ENCODE peak calls at places on chromosomes 13 and 19, in seven cellular contexts. V, L, I, B, S, W and O are unnamed samples.
A peak's percentile ranks its signal among the peaks of the same experiment; 100 is the strongest.

GRCh38 chr19:33815410-33816340 is 19.0 kb downstream of the KCTD15 start:
- DNase-seq in B (no peak), V (no peak), W (peak; percentile 7), S (peak; percentile 16), L (no peak), I (no peak), O (no peak)

GRCh38 chr19:40976134-40976533 is 14.9 kb upstream of the CYP2B6 start:
- DNase-seq in W (no peak), B (no peak), I (no peak), V (no peak), S (no peak), L (no peak), O (no peak)

GRCh38 chr19:31285744-31286143 is 63.5 kb downstream of the TSHZ3 start:
- DNase-seq in B (peak; percentile 42), S (no peak), L (no peak), V (no peak), W (no peak), I (no peak), O (no peak)

GRCh38 chr13:91132786-91133185 is 214.7 kb upstream of the MIR17HG start:
- DNase-seq in V (no peak), B (no peak), S (no peak), I (no peak), W (no peak), L (no peak), O (no peak)

GRCh38 chr19:294341-294818 is 3.2 kb upstream of the PLPP2 start:
- DNase-seq in W (no peak), V (no peak), L (no peak), I (peak; percentile 67), S (no peak), B (peak; percentile 58), O (no peak)

GRCh38 chr13:40777166-40777956 is 6.4 kb upstream of the MRPS31 start:
- DNase-seq in W (peak; percentile 45), V (peak; percentile 64), S (no peak), B (peak; percentile 41), L (peak; percentile 46), I (no peak), O (peak; percentile 65)

GRCh38 chr19:20928371-20928770 is 5.3 kb downstream of the ZNF85 start:
- DNase-seq in V (no peak), I (no peak), B (no peak), W (no peak), L (no peak), S (no peak), O (no peak)

GRCh38 chr13:95146486-95146885 is 154.8 kb downstream of the ABCC4 start:
- DNase-seq in V (no peak), I (no peak), L (no peak), S (no peak), B (no peak), W (no peak), O (no peak)

GRCh38 chr19:10936661-10937084 is 8.1 kb downstream of the TIMM29 start:
- DNase-seq in L (peak; percentile 68), I (no peak), V (peak; percentile 66), W (peak; percentile 55), S (no peak), B (peak; percentile 67), O (no peak)

GRCh38 chr13:24131749-24132148 is 28.8 kb upstream of the SPATA13 start:
- DNase-seq in I (no peak), V (no peak), B (no peak), S (no peak), W (no peak), L (no peak), O (no peak)

GRCh38 chr19:50486823-50487515 is 10.3 kb upstream of the GARIN5A start:
- DNase-seq in S (no peak), B (no peak), W (no peak), V (no peak), I (peak; percentile 31), L (no peak), O (peak; percentile 49)

GRCh38 chr13:63864171-63864902 is 2448.7 kb upstream of the PCDH20 start:
- DNase-seq in S (no peak), V (no peak), B (no peak), W (no peak), I (no peak), L (no peak), O (no peak)

GRCh38 chr13:69571606-69572323 is 535.9 kb upstream of the ATXN8OS start:
- DNase-seq in L (no peak), V (no peak), W (no peak), B (no peak), I (no peak), S (no peak), O (no peak)

GRCh38 chr13:37701306-37701705 is 102.7 kb upstream of the POSTN start:
- DNase-seq in W (no peak), L (no peak), I (no peak), B (no peak), V (peak; percentile 9), S (peak; percentile 38), O (no peak)

GRCh38 chr19:46856062-46857022 is 4.5 kb upstream of the ARHGAP35 start:
- DNase-seq in S (peak; percentile 98), B (peak; percentile 97), I (peak; percentile 97), L (peak; percentile 97), V (peak; percentile 95), W (peak; percentile 95), O (peak; percentile 92)

GRCh38 chr19:49336482-49337266 is 1.5 kb downstream of the CD37 start:
- DNase-seq in B (no peak), W (peak; percentile 19), V (no peak), S (no peak), L (no peak), I (no peak), O (peak; percentile 40)

GRCh38 chr19:36489920-36490415 is 607 bp upstream of the ZNF566 start:
- DNase-seq in B (peak; percentile 86), I (peak; percentile 87), V (no peak), L (peak; percentile 74), S (peak; percentile 66), W (peak; percentile 82), O (peak; percentile 83)

GRCh38 chr19:13037161-13037560 is 41.9 kb downstream of the NFIX start:
- DNase-seq in L (no peak), W (no peak), B (no peak), I (no peak), V (no peak), S (no peak), O (no peak)

GRCh38 chr19:4369888-4370260 is 26.5 kb downstream of the MPND start:
- DNase-seq in L (no peak), I (peak; percentile 87), W (no peak), B (no peak), V (no peak), S (no peak), O (no peak)

GRCh38 chr19:17623224-17623935 is 64.8 kb downstream of the UNC13A start:
- DNase-seq in L (no peak), B (no peak), S (no peak), I (peak; percentile 49), W (no peak), V (no peak), O (no peak)

GRCh38 chr19:17625980-17626379 is 62.2 kb downstream of the UNC13A start:
- DNase-seq in L (no peak), W (no peak), I (no peak), V (no peak), S (no peak), B (no peak), O (no peak)

GRCh38 chr19:17625043-17625442 is 63.1 kb downstream of the UNC13A start:
- DNase-seq in B (no peak), I (no peak), W (no peak), L (no peak), V (no peak), S (no peak), O (no peak)

GRCh38 chr19:17626456-17626855 is 61.7 kb downstream of the UNC13A start:
- DNase-seq in I (peak; percentile 61), V (no peak), S (no peak), B (no peak), W (no peak), L (no peak), O (no peak)

DNA sequence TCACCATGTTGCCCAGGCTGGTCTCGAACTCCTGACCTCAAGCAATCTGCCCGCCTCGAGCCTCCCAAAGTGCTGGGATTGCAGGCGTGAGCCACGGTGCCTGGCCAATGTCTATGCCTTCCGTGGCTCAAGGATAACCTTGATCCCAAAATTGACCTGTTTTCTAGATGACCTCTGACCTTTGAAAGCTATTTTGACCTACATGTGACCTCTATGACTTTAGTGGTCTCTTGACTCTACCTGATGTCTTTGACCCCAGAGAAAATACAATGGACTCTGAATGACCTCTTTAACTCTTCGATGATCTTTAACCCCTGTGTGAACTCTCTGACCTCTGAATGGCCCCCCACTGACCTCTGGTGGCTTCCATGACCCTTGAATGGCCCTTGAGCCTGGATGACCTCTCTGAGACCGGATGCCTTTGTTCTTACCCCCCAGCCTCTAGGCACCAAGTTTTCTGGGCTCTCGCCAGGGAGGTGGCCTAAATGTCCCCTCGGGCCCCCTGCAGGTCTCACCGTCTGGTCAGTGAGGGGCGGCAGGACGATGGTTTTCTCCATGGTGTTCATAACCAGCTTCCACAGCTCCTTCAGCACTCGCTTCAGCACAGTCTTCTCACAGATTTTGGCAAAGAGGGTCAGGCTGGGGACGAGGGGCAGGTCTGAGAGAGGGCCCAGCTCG is 63.7 kb downstream of the UNC13A start:
- DNase-seq in I (peak; percentile 43), B (no peak), V (no peak), S (no peak), W (no peak), L (no peak), O (no peak)
- TF ChIP-seq CTCF in I (no peak), B (no peak), V (no peak), S (no peak), W (no peak), L (no peak), O (no peak)

GRCh38 chr13:30710442-30710841 is 24.9 kb upstream of the ALOX5AP start:
- DNase-seq in W (no peak), V (no peak), B (no peak), S (no peak), I (no peak), L (no peak), O (no peak)
- H3K4me1 ChIP-seq in W (no peaks in the 10 kb centered on the region), V (no peaks in the 10 kb centered on the region), B (no peaks in the 10 kb centered on the region), S (no peaks in the 10 kb centered on the region), I (peaks cover 4% of the 10 kb centered on the region), L (no peaks in the 10 kb centered on the region), O (no peaks in the 10 kb centered on the region)

DNA sequence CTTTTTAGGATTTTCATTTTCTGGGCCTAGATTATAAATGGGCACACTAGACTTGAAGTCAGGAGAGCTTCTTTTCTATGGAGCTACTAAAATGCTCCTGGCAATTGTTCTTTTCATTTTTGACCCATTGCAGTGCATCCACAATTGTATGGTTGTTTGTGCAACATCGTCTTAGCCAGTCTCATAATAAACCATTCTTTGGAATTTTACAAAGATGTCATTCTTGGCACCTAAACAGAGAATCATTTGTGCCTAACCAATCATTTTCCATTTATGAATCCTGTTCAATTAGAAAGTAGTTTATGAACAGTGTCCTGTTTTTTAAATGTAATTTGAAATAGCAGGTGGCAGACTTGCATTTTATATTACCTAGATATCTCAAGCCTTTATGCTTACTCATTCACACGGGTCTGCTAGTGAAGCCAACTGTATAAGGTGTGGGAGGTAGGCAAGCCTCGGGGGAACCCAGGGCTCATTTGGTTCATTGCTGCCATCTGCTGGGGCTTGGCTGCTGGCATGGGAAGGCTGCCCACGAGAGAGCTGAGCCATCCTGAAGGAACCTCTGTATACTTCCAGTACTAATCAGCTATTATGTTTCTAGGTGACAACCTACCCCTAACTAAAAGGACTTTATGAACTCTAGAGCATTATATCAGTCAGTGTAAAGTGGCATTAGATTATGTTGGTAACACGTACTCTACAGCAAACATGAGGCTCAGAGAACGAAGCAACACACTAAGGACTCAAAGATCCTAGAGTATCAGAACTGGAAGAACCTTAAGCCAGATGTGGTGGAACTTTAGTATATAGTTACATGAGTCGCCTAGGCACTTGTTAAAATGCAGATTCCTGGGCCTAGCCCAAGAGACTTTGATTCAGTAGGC is 60.0 kb downstream of the TPT1 start:
- DNase-seq in W (peak; percentile 58), V (peak; percentile 64), L (peak; percentile 70), S (peak; percentile 31), B (peak; percentile 52), I (peak; percentile 71), O (peak; percentile 79)
- H3K4me3 ChIP-seq in W (no peak overlapping the region), V (no peak overlapping the region), L (no peak overlapping the region), S (no peak overlapping the region), B (no peak overlapping the region), I (no peak overlapping the region), O (no peak overlapping the region)

GRCh38 chr13:80361883-80362327 is 21.0 kb upstream of the SPRY2 start:
- DNase-seq in B (no peak), I (no peak), W (no peak), V (no peak), L (no peak), S (no peak), O (no peak)
- TF ChIP-seq CTCF in B (no peak), I (no peak), W (no peak), V (no peak), L (no peak), S (no peak), O (no peak)